ENCODE peak calls at places on chromosomes 12 and 14, in six cellular contexts. B, K, W, X, D and G are unnamed samples.

GRCh38 chr14:100282766-100283419 is 23.4 kb downstream of the SLC25A29 start:
- DNase-seq in D (no peak), B (no peak), X (no peak), K (no peak), W (no peak), G (no peak)

GRCh38 chr12:65922077-65922476 is 97.8 kb downstream of the HMGA2 start:
- DNase-seq in W (no peak), X (no peak), K (no peak), B (no peak), D (no peak), G (no peak)

GRCh38 chr14:59511916-59512530 is 27.7 kb downstream of the JKAMP start:
- DNase-seq in K (peak), D (peak), X (no peak), W (peak), B (no peak), G (peak)

GRCh38 chr12:117089463-117089862 is 9.8 kb downstream of the TESC start:
- DNase-seq in D (no peak), K (no peak), X (no peak), B (no peak), W (no peak), G (no peak)

GRCh38 chr12:107385518-107385917 is 292.2 kb upstream of the CRY1 start:
- DNase-seq in W (no peak), X (no peak), K (no peak), D (no peak), B (no peak), G (no peak)

GRCh38 chr12:75784591-75784990 is 247.0 kb downstream of the PHLDA1 start:
- DNase-seq in D (no peak), K (no peak), B (peak), X (peak), W (no peak), G (no peak)

GRCh38 chr14:96253140-96253539 is 2.9 kb upstream of the BDKRB1 start:
- DNase-seq in K (no peak), W (peak), B (peak), D (peak), X (peak), G (peak)

GRCh38 chr12:98253207-98253606 is 262.2 kb upstream of the TMPO start:
- DNase-seq in K (no peak), W (no peak), B (no peak), X (no peak), D (no peak), G (no peak)

GRCh38 chr12:122481861-122482260 is 18.9 kb downstream of the ZCCHC8 start:
- DNase-seq in D (no peak), K (no peak), B (peak), W (no peak), X (no peak), G (no peak)

GRCh38 chr12:1859643-1860042 is 39.3 kb downstream of the LRTM2 start:
- DNase-seq in X (peak), K (no peak), D (no peak), W (peak), B (peak), G (no peak)

GRCh38 chr12:81294325-81295190 is 216.7 kb downstream of the ACSS3 start:
- DNase-seq in B (no peak), W (no peak), D (no peak), K (no peak), X (no peak), G (no peak)

GRCh38 chr12:49347307-49348237 is 884 bp downstream of the DNAJC22 start:
- DNase-seq in X (peak), D (no peak), B (peak), W (peak), K (peak), G (peak)

GRCh38 chr12:39329876-39330275 is 113.0 kb downstream of the KIF21A start:
- DNase-seq in D (no peak), K (no peak), B (no peak), W (no peak), X (no peak), G (no peak)

GRCh38 chr12:131205534-131205933 is 251.8 kb downstream of the ADGRD1 start:
- DNase-seq in D (no peak), X (no peak), W (peak), K (no peak), B (no peak), G (no peak)

GRCh38 chr14:102503576-102504224 is 5.9 kb downstream of the ANKRD9 start:
- DNase-seq in B (no peak), D (no peak), W (peak), X (no peak), K (no peak), G (no peak)

GRCh38 chr12:3560295-3560620 is 69.3 kb downstream of the PRMT8 start:
- DNase-seq in K (no peak), B (no peak), W (no peak), X (no peak), D (no peak), G (no peak)
- H2BK15ac ChIP-seq in K (no peak), B (no peak), W (no peak), X (no peak), D (no peak), G (no peak)

DNA sequence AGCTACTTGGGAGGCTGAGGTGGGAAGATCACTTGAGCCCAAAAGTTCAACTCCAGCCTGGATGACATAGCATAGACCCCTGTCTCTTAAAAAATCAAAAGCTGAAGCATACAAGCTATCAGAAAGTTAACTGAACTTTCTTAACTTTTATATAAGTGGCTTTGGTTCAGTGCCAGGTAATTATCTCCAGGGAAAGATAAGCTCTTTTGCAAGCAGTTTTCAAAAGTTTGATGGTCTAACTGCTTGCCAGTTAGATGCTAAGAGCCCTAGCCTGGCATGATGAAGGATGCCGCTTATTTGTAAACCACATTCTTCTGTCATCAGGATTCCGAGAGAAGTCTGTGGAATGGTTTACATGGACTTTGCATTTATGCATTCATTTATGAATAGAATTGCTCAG is 409.1 kb downstream of the AEBP2 start:
- DNase-seq in B (no peak), K (no peak), X (peak), W (no peak), D (no peak), G (no peak)
- H3K4ac ChIP-seq in B (peak), K (no peak), X (peak), W (no peak), D (no peak), G (no peak)

GRCh38 chr14:98347686-98348085 is 924.3 kb downstream of the BCL11B start:
- DNase-seq in D (no peak), K (no peak), B (no peak), W (no peak), X (no peak), G (no peak)
- H2BK15ac ChIP-seq in D (no peak), K (no peak), B (no peak), W (no peak), X (no peak), G (no peak)

GRCh38 chr12:52951640-52952039 is 2.7 kb downstream of the KRT18 start:
- DNase-seq in W (no peak), B (no peak), X (no peak), K (no peak), D (no peak), G (no peak)

GRCh38 chr12:52951126-52951525 is 2.2 kb downstream of the KRT18 start:
- DNase-seq in K (no peak), W (no peak), X (no peak), D (no peak), B (no peak), G (no peak)

GRCh38 chr12:52950553-52950952 is 1.6 kb downstream of the KRT18 start:
- DNase-seq in D (no peak), K (no peak), W (no peak), B (no peak), X (no peak), G (no peak)

GRCh38 chr12:52947738-52948423 is 1.0 kb upstream of the KRT18 start:
- DNase-seq in W (peak), X (no peak), D (no peak), K (no peak), B (no peak), G (peak)

GRCh38 chr12:52949413-52950331 is 754 bp downstream of the KRT18 start:
- DNase-seq in K (no peak), W (peak), X (peak), D (no peak), B (peak), G (peak)
- H3K4ac ChIP-seq in K (no peak), W (no peak), X (peak), D (no peak), B (peak), G (no peak)

GRCh38 chr14:61419201-61419600 is 97.8 kb downstream of the PRKCH start:
- DNase-seq in B (no peak), K (no peak), W (no peak), D (no peak), X (no peak), G (no peak)
- H2BK15ac ChIP-seq in B (no peak), K (no peak), W (no peak), D (no peak), X (no peak), G (no peak)

GRCh38 chr12:120710805-120711296 is 593 bp downstream of the UNC119B start:
- DNase-seq in W (peak), B (no peak), D (no peak), K (no peak), X (peak), G (peak)
- H3K4ac ChIP-seq in W (no peak), B (peak), D (no peak), K (no peak), X (peak), G (peak)